ENCODE peak calls at places on chromosomes 4 and X, in five cellular contexts. B is psoas muscle, L is fibroblast of lung, A is RWPE2, O is left ventricle myocardium inferior. H is an unnamed sample. For H3K4me1, the result is how much of the 10 kb centered on the place peaks cover.

GRCh38 chr4:15894923-15895411 is 43.6 kb downstream of the FGFBP1 start:
- DNase-seq in B (no peak), L (peak), A (no peak), O (no peak), H (no peak)

GRCh38 chr4:10173754-10174749 is 57.5 kb upstream of the WDR1 start:
- DNase-seq in B (peak), L (no peak), A (no peak), O (peak), H (no peak)

GRCh38 chr4:160180206-160180605 is 1077.3 kb downstream of the RAPGEF2 start:
- DNase-seq in B (no peak), L (peak), A (no peak), O (no peak), H (no peak)

GRCh38 chr4:185339941-185340340 is 55.8 kb downstream of the LRP2BP start:
- DNase-seq in B (no peak), L (no peak), A (no peak), O (no peak), H (no peak)

GRCh38 chr4:74133786-74134499 is 24.0 kb upstream of the MTHFD2L start:
- DNase-seq in B (peak), L (peak), A (no peak), O (peak), H (peak)

GRCh38 chr4:106194801-106195200 is 121.2 kb downstream of the TBCK start:
- DNase-seq in B (no peak), L (no peak), A (no peak), O (no peak), H (no peak)

GRCh38 chrX:12814434-12814833 is 23.2 kb downstream of the PRPS2 start:
- DNase-seq in B (no peak), L (peak), A (no peak), O (no peak), H (no peak)

GRCh38 chr4:45662996-45663395 is 460.9 kb downstream of the GABRG1 start:
- DNase-seq in B (peak), L (peak), A (peak), O (peak), H (no peak)

GRCh38 chrX:42096262-42096939 is 173.0 kb upstream of the CASK start:
- DNase-seq in B (no peak), L (peak), A (no peak), O (no peak), H (no peak)

GRCh38 chr4:176451441-176451840 is 131.7 kb downstream of the SPCS3 start:
- DNase-seq in B (no peak), L (no peak), A (no peak), O (no peak), H (no peak)

GRCh38 chr4:83828601-83829000 is 292.7 kb downstream of the GPAT3 start:
- DNase-seq in B (no peak), L (peak), A (no peak), O (no peak), H (no peak)

GRCh38 chr4:80492761-80493160 is 157.2 kb downstream of the CFAP299 start:
- DNase-seq in B (no peak), L (no peak), A (no peak), O (no peak), H (no peak)

GRCh38 chrX:120514236-120514635 is 45.1 kb upstream of the LAMP2 start:
- DNase-seq in B (no peak), L (peak), A (no peak), O (no peak), H (peak)

DNA sequence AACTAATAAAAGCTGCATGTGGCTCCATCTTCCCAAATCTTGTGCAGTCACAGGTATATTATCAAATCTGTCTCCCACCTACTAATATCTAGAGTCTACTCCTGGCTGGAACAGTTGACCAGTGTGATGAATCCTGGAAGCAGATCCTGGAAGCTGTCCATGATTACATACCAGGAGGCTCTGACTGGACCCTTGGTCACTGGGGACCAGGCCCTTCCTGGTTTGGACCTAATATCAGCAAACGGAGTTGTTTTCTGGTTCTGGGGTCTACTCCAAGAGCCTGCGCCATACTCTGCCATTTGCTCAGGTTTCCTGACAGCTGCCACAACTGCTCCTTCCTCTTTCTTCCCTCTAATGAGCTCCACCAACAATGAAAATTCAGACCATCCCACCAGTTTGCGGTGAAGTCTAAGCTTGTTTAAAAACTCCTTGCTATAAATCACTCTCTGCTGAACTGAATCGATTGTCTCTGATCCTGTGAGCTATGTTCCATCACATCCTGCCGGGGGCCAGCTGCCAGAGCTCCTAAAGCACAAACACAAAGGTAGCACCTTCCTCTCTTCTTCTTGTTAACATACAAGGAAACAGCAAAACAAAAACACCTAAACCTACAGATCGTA is 114.2 kb downstream of the PALLD start:
- DNase-seq in B (no peak), L (peak), A (no peak), O (no peak), H (no peak)
- H3K27ac ChIP-seq in B (no peak), L (no peak), A (peak), O (no peak), H (no peak)

GRCh38 chr4:1241936-1242505 is 6.9 kb downstream of the CTBP1 start:
- DNase-seq in B (peak), L (no peak), A (peak), O (peak), H (no peak)

GRCh38 chr4:1241466-1241935 is 7.4 kb downstream of the CTBP1 start:
- DNase-seq in B (peak), L (no peak), A (peak), O (peak), H (no peak)

GRCh38 chr4:1244081-1244977 is 4.6 kb downstream of the CTBP1 start:
- DNase-seq in B (peak), L (no peak), A (peak), O (peak), H (no peak)

GRCh38 chr4:1243451-1244080 is 5.4 kb downstream of the CTBP1 start:
- DNase-seq in B (peak), L (no peak), A (peak), O (peak), H (no peak)

DNA sequence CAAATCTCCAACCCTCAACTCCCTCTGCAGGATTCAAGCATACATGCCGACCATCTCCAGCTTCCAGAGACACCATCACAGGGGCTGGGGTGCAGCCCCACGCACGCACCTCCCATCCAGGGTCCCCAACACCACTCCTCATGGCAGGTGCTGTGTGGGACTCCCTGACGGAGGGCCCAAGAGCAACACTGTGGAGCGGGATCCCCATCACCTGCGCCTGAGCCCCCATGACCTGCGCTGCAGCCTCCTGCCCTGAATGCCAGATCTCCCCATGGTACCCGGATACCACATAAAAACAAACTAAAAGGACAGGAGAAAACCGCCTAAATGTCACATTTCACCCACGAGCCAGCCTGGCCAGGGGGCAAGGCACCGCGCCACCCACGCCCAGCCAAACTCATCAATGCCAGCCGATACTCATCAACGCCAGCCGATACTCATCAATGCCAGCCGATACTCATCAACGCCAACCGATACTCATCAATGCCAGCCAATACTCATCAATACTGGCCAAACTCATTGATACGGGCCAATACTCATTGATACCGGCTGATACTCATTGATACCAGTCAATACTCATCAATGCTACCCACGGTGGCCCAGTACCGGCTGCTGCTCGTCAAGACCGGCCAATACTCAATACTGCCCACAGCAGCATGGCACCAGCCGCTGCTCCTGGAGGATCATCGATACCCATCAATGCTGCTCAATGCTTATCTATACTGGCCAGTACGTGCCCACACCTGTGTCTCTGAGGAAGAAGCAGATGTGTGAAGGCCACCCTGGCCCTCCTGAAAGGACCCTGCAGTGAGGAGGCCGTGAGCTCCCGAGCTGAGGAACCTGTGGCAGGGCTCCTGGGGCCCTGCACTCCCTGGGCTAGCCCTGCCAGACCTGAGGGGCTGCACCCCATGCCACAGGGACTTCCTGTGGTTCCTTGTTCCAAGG is 6.2 kb downstream of the CTBP1 start:
- DNase-seq in B (peak), L (no peak), A (no peak), O (peak), H (no peak)
- H3K4me1 ChIP-seq in B (half or more), L (under half), A (under half), O (half or more), H (under half)

GRCh38 chr4:85831647-85832046 is 356.7 kb downstream of the ARHGAP24 start:
- DNase-seq in B (no peak), L (no peak), A (no peak), O (no peak), H (no peak)
- H3K27ac ChIP-seq in B (no peak), L (no peak), A (no peak), O (no peak), H (no peak)

GRCh38 chr4:679571-680083 is 5.3 kb downstream of the MYL5 start:
- DNase-seq in B (peak), L (no peak), A (no peak), O (no peak), H (no peak)
- H3K4me1 ChIP-seq in B (under half), L (under half), A (under half), O (under half), H (under half)

DNA sequence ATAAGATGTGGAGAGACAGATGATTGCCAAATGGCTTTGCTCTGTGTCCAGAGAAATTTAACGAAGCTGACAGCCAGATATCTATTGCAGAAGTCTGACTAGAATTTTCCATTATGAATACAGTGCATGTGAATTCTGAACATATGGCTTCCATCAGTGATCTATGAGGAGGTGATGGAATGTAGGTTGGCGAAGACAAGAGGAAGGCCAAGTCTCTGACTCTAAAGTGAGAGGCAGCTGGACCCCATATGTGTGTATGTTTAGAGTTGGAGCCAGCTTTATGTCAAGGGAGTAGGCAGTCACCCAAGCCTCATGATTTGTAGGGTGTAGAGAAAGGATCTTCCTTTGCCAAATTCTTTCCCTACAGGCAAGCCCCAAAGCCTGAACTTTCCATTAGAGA is 76.3 kb upstream of the TEX13D start:
- DNase-seq in B (no peak), L (peak), A (no peak), O (no peak), H (no peak)
- H3K27ac ChIP-seq in B (no peak), L (no peak), A (no peak), O (no peak), H (no peak)

GRCh38 chr4:925171-925570 is 6.9 kb downstream of the GAK start:
- DNase-seq in B (no peak), L (no peak), A (no peak), O (no peak), H (no peak)

GRCh38 chr4:924107-925096 is 7.7 kb downstream of the GAK start:
- DNase-seq in B (no peak), L (peak), A (no peak), O (no peak), H (no peak)

GRCh38 chr4:925771-926500 is 6.2 kb downstream of the GAK start:
- DNase-seq in B (no peak), L (no peak), A (no peak), O (no peak), H (no peak)

GRCh38 chr4:917992-918391 is 14.1 kb downstream of the GAK start:
- DNase-seq in B (no peak), L (no peak), A (no peak), O (no peak), H (no peak)

DNA sequence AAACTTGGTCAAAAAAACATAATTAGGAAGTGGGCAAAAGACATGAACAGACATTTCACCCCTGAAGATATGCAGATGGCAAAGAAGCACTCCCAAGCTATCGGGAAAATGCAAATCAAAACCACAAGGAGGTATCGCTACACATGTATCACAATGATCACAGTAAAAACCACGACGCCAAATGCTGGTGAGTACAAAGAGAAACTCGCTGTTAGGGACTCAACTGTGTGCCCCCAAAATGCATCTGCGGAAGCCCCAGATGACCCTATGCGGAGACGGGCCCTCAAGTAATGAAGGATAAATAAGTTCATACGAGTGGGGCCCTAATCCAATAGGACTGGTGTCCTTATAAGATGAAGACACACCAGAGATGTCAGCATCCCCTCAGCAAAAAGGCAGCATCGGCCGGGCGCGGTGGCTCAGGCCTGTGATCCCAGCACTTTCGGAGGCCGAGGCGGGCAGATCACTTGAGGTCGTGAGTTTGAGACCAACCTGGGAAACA is 10.2 kb downstream of the GAK start:
- DNase-seq in B (no peak), L (peak), A (no peak), O (no peak), H (no peak)
- H3K4me1 ChIP-seq in B (under half), L (under half), A (under half), O (under half), H (under half)

H was measured in iPS DF 6.9.